ENCODE peak calls at places on chromosomes 5 and 9, in ten cellular contexts. N is heart left ventricle, C is GM12891, A is uterus, U is thyroid gland, P is esophagus muscularis mucosa, K is IMR-90, V is stomach, Q is H54, G is Peyer's patch. Z is an unnamed sample.

GRCh38 chr5:91332267-91333044 is 50.7 kb downstream of the ARRDC3 start:
- DNase-seq in N (no peak), C (no peak), A (no peak), U (peak), P (no peak), K (peak), V (no peak), Q (peak), G (no peak), Z (no peak)

GRCh38 chr5:27652505-27652904 is 614.1 kb upstream of the CDH9 start:
- DNase-seq in N (no peak), C (no peak), A (no peak), U (no peak), P (no peak), K (no peak), V (no peak), Q (no peak), G (no peak), Z (peak)

GRCh38 chr5:142654578-142655042 is 31.3 kb downstream of the FGF1 start:
- DNase-seq in N (no peak), C (no peak), A (no peak), U (no peak), P (no peak), K (no peak), V (no peak), Q (no peak), G (no peak), Z (no peak)

GRCh38 chr9:80072406-80072805 is 500.6 kb downstream of the TLE4 start:
- DNase-seq in N (no peak), C (no peak), A (no peak), U (no peak), P (no peak), K (no peak), V (no peak), Q (no peak), G (no peak), Z (no peak)

GRCh38 chr5:62310426-62311105 is 4.6 kb downstream of the KIF2A start:
- DNase-seq in N (no peak), C (no peak), A (no peak), U (no peak), P (no peak), K (no peak), V (no peak), Q (no peak), G (no peak), Z (peak)

GRCh38 chr9:12424243-12424642 is 268.9 kb upstream of the TYRP1 start:
- DNase-seq in N (no peak), C (no peak), A (no peak), U (no peak), P (no peak), K (no peak), V (no peak), Q (no peak), G (no peak), Z (no peak)

GRCh38 chr9:114430443-114430842 is 42.7 kb upstream of the AKNA start:
- DNase-seq in N (no peak), C (no peak), A (no peak), U (no peak), P (no peak), K (no peak), V (no peak), Q (no peak), G (no peak), Z (no peak)

GRCh38 chr5:135373747-135374515 is 25.1 kb downstream of the MACROH2A1 start:
- DNase-seq in N (peak), C (no peak), A (no peak), U (peak), P (no peak), K (no peak), V (no peak), Q (no peak), G (no peak), Z (peak)

GRCh38 chr9:14097666-14098065 is 216.3 kb downstream of the NFIB start:
- DNase-seq in N (no peak), C (no peak), A (no peak), U (no peak), P (no peak), K (no peak), V (no peak), Q (no peak), G (no peak), Z (no peak)

GRCh38 chr9:14095272-14095671 is 218.7 kb downstream of the NFIB start:
- DNase-seq in N (no peak), C (no peak), A (no peak), U (no peak), P (no peak), K (no peak), V (no peak), Q (no peak), G (no peak), Z (no peak)

GRCh38 chr9:14097215-14097614 is 216.7 kb downstream of the NFIB start:
- DNase-seq in N (no peak), C (no peak), A (no peak), U (no peak), P (no peak), K (peak), V (no peak), Q (no peak), G (no peak), Z (no peak)

GRCh38 chr9:14098102-14098501 is 215.8 kb downstream of the NFIB start:
- DNase-seq in N (no peak), C (no peak), A (no peak), U (no peak), P (no peak), K (peak), V (no peak), Q (no peak), G (no peak), Z (no peak)

DNA sequence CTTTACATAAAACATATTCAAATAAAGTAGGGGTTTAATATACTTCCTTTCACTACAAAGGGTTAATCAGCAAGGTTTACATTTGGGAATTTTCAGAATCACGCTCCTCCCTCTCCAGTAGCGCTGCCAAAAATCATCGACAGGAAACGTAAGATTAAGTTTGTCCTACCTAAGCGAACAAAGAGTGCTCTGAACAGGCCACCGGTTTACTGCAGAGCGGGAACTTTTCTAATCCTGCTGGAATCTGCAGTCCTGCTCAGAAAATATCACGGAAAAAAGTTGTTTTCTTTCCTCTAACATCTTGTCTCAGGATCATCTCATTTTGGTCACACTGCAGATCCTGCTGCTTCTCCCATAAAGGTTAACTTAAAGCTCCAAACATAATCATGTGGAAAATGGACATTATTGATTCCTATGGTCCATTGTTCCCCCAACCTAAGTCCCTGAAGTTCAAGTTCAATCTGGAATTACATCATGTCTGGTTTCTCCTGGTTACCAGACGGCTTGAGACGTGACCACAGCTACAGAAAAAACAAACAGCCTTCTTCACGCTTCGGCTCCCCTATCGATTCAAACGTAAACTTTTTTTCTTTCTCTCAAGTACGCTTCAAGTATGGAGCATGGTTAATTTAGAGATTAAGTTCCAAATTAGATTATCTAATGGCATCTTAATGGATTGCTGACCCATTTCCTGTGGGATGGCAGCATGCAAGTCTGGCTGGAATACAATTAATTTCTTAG is 217.6 kb downstream of the NFIB start:
- DNase-seq in N (peak), C (no peak), A (no peak), U (peak), P (no peak), K (peak), V (peak), Q (no peak), G (no peak), Z (no peak)
- TF ChIP-seq POLR2A in N (no peak), C (no peak), A (no peak), U (no peak), P (no peak), K (no peak), V (no peak), Q (no peak), G (no peak), Z (no peak)

DNA sequence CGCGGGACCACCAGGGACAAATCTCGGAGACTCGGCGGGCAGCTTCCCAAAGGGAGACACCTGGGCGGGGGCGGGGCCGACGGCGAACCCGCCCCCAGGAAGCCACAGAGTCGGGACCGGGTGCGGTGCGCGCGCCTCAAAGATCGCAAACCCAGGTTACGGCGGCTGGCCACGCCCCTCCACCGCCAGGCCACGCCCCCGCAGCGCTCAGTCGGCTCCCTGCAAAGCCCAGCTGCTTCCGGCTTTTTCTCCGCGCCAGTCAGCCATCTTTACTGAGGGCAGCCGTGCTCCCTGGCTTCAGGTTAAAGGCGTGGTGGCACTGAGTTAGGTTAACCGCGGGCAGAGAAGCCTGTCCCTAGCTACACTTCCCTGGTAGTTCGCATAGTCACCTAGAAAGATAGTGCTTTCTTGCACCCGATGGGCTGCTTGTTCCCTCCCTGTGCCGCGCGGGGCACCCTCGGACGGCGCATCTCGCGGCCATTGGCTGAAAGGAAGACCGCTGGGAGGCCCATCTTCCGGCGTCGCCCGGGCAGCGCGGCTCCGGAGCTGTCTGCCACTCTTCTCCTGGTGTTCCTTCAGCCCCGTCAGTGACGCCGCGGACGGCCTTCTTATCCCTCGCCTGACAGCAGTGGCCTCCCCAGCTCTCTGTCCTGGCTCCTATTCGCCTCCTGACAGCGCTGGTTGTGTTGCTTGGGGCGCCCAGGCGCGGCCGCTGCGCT is at the start of gene TBC1D2:
- DNase-seq in N (peak), C (peak), A (peak), U (peak), P (peak), K (peak), V (peak), Q (peak), G (peak), Z (peak)
- TF ChIP-seq POLR2A in N (no peak), C (peak), A (peak), U (peak), P (peak), K (no peak), V (no peak), Q (peak), G (peak), Z (peak)

DNA sequence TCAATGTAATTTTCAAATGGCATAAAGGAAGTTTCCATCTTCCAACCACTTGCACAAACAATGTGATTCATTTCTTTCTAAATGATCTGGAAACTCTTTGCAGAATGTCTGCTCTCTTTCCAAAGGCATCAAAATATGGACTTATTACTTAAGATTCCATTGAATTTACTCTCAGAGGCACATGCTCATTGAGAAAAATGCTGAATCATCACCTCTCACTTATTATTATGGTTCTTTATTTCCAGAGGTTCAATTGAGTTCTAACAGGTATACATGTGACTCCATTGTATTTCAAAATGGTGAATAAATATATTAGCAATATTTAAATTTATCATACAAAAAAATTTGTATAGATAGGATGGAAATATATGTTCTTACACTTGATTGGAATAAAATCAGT is 1140.6 kb downstream of the EFNA5 start:
- DNase-seq in N (no peak), C (no peak), A (no peak), U (no peak), P (no peak), K (no peak), V (no peak), Q (no peak), G (no peak), Z (no peak)
- TF ChIP-seq POLR2A in N (no peak), C (no peak), A (no peak), U (no peak), P (no peak), K (no peak), V (no peak), Q (no peak), G (no peak), Z (no peak)

DNA sequence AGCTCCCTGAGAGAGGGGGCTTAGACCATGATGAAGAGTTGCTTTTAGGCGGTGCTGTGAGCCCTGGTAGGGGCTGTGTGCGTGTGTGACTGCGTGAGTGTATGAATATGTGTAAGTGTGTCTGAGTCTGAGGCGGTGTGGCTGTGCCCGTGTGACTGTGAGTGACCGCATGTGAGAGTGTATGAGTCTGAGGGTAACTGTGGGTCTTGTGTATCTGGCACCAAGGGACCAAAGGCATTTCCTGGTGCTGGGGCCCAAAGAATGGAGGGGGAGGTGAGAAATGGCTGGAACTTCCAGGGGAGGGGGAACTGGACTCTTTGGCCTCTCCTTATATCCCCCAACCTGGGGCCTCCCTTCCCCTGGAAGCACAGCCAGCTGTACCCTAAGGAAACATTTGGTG is 1.1 kb downstream of the IL11RA start:
- DNase-seq in N (no peak), C (no peak), A (no peak), U (no peak), P (no peak), K (peak), V (no peak), Q (no peak), G (no peak), Z (no peak)
- TF ChIP-seq POLR2A in N (no peak), C (no peak), A (no peak), U (no peak), P (no peak), K (no peak), V (no peak), Q (no peak), G (no peak), Z (no peak)

GRCh38 chr9:97923529-97924108 is 1.3 kb upstream of the TRMO start:
- DNase-seq in N (peak), C (no peak), A (peak), U (peak), P (peak), K (peak), V (peak), Q (peak), G (peak), Z (peak)

GRCh38 chr9:97924386-97924785 is 2.1 kb upstream of the TRMO start:
- DNase-seq in N (no peak), C (no peak), A (no peak), U (no peak), P (no peak), K (no peak), V (no peak), Q (no peak), G (no peak), Z (no peak)

GRCh38 chr9:97925497-97926334 is 3.4 kb upstream of the TRMO start:
- DNase-seq in N (no peak), C (no peak), A (no peak), U (no peak), P (no peak), K (no peak), V (no peak), Q (no peak), G (no peak), Z (no peak)

GRCh38 chr9:97919217-97919813 is 3.0 kb downstream of the TRMO start:
- DNase-seq in N (no peak), C (no peak), A (no peak), U (no peak), P (no peak), K (no peak), V (no peak), Q (no peak), G (no peak), Z (no peak)

GRCh38 chr9:97921959-97922905 is at the start of gene TRMO:
- DNase-seq in N (peak), C (peak), A (peak), U (peak), P (peak), K (peak), V (peak), Q (peak), G (peak), Z (peak)
- TF ChIP-seq POLR2A in N (peak), C (peak), A (peak), U (peak), P (peak), K (peak), V (no peak), Q (peak), G (peak), Z (peak)

GRCh38 chr5:19125956-19126713 is 861.9 kb downstream of the CDH18 start:
- DNase-seq in N (no peak), C (no peak), A (no peak), U (no peak), P (no peak), K (no peak), V (no peak), Q (no peak), G (no peak), Z (no peak)
- TF ChIP-seq POLR2A in N (no peak), C (no peak), A (no peak), U (no peak), P (no peak), K (no peak), V (no peak), Q (no peak), G (no peak), Z (no peak)

DNA sequence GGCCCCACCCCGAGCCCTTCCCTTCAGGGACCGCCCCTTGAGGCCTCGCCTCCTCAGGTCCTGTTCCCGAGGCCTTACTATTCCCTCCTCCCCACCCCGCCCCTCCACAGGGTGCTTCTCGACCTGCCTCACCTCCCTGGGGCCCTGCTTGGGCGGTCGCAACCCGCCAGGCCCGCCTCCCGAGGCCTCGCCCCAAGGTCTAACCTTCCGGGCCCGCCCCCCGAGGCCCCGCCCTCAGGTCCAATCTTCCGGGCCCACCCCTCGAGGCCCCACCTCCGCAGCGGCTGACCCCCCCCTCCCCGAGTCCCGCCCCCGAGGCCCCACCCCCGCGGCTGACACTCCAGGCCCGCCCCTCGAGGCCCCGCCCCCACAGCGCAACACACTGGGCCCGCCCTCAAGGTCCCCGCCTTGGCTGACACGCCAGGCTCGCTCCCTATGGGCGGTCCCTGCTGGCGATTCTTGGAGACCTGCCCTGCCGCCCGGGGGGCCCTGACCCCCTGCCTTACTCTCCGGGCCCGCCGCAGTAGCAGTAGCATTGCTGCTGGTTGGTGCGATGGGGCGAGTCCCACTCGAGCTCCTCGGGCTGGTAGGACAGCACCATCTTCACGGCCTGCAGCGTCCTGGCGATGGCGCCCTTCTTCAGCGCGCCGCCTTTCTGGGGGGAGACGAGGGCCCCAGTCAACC is 8.2 kb downstream of the PHF19 start:
- DNase-seq in N (peak), C (peak), A (peak), U (peak), P (peak), K (peak), V (peak), Q (no peak), G (peak), Z (peak)
- TF ChIP-seq POLR2A in N (no peak), C (no peak), A (peak), U (peak), P (no peak), K (peak), V (no peak), Q (no peak), G (peak), Z (peak)

GRCh38 chr9:117932585-117932984 is 228.4 kb downstream of the TLR4 start:
- DNase-seq in N (no peak), C (no peak), A (no peak), U (no peak), P (no peak), K (no peak), V (no peak), Q (no peak), G (no peak), Z (no peak)
- TF ChIP-seq POLR2A in N (no peak), C (no peak), A (no peak), U (no peak), P (no peak), K (no peak), V (no peak), Q (no peak), G (no peak), Z (no peak)